ENCODE peak calls at places on chromosomes 4 and X, in six cellular contexts. N is HepG2, Z is AG04450, S is left lung, I is transverse colon, C is dorsolateral prefrontal cortex. B is an unnamed sample.

GRCh38 chr4:7202391-7202790 is 10.1 kb downstream of the SORCS2 start:
- DNase-seq in I (no peak), C (no peak), N (no peak), S (no peak), Z (no peak), B (no peak)

GRCh38 chrX:103513067-103513466 is 6.2 kb downstream of the RAB40A start:
- DNase-seq in Z (no peak), I (no peak), S (no peak), N (peak), C (no peak), B (no peak)

GRCh38 chrX:24027985-24028384 is 999 bp upstream of the KLHL15 start:
- DNase-seq in S (no peak), I (no peak), N (no peak), Z (no peak), C (no peak), B (no peak)

GRCh38 chr4:156497486-156497885 is 474.1 kb downstream of the PDGFC start:
- DNase-seq in I (no peak), N (no peak), Z (no peak), S (no peak), C (no peak), B (no peak)

GRCh38 chr4:183142566-183143545 is 43.8 kb downstream of the WWC2 start:
- DNase-seq in S (no peak), I (peak), Z (no peak), N (no peak), C (no peak), B (no peak)

GRCh38 chrX:70454441-70455365 is 10.1 kb downstream of the DLG3 start:
- DNase-seq in Z (no peak), C (no peak), S (peak), N (peak), I (peak), B (no peak)

GRCh38 chrX:140503714-140504351 is 1.0 kb downstream of the SOX3 start:
- DNase-seq in N (no peak), C (no peak), Z (no peak), I (no peak), S (peak), B (no peak)

GRCh38 chrX:135505356-135505755 is 15.1 kb upstream of the INTS6L start:
- DNase-seq in Z (no peak), C (no peak), S (no peak), I (no peak), N (no peak), B (no peak)

GRCh38 chrX:24294619-24295018 is 19.2 kb downstream of the SUPT20HL2 start:
- DNase-seq in S (no peak), N (no peak), Z (no peak), C (no peak), I (peak), B (no peak)

GRCh38 chr4:78297075-78297815 is 240.1 kb downstream of the FRAS1 start:
- DNase-seq in Z (no peak), N (no peak), S (no peak), C (no peak), I (no peak), B (no peak)

GRCh38 chr4:40736910-40737309 is 12.8 kb upstream of the NSUN7 start:
- DNase-seq in I (no peak), N (peak), S (no peak), Z (no peak), C (no peak), B (no peak)

GRCh38 chr4:140095694-140096482 is 58.1 kb downstream of the MAML3 start:
- DNase-seq in N (no peak), C (no peak), Z (peak), S (no peak), I (peak), B (no peak)

GRCh38 chr4:127540497-127541026 is 92.2 kb upstream of the INTU start:
- DNase-seq in Z (no peak), I (no peak), N (no peak), C (no peak), S (no peak), B (no peak)

GRCh38 chrX:68666580-68666979 is 19.1 kb downstream of the STARD8 start:
- DNase-seq in C (no peak), I (no peak), N (no peak), S (no peak), Z (no peak), B (no peak)

GRCh38 chrX:16528620-16529019 is 121.3 kb upstream of the S100G start:
- DNase-seq in C (no peak), S (no peak), Z (no peak), I (no peak), N (no peak), B (no peak)

GRCh38 chr4:56650259-56651070 is 30.6 kb downstream of the HOPX start:
- DNase-seq in Z (no peak), S (no peak), N (no peak), I (no peak), C (no peak), B (no peak)

GRCh38 chr4:578451-579443 is 2.7 kb upstream of the TMEM271 start:
- DNase-seq in Z (no peak), N (no peak), I (no peak), C (no peak), S (peak), B (no peak)

GRCh38 chr4:138935-139334 is 14.6 kb downstream of the ZNF718 start:
- DNase-seq in I (no peak), Z (no peak), N (no peak), C (no peak), S (no peak), B (no peak)

GRCh38 chrX:136754641-136755040 is 26.1 kb downstream of the ARHGEF6 start:
- DNase-seq in S (no peak), N (no peak), I (no peak), C (no peak), Z (no peak), B (no peak)

GRCh38 chrX:23786268-23786815 is 3.4 kb downstream of the SAT1 start:
- DNase-seq in N (no peak), C (no peak), I (no peak), S (no peak), Z (no peak), B (no peak)

GRCh38 chrX:1385824-1386223 is 6.1 kb downstream of the SLC25A6 start:
- DNase-seq in Z (no peak), N (no peak), C (peak), I (no peak), S (peak), B (no peak)

GRCh38 chr4:169070895-169071218 is 60.8 kb upstream of the CBR4 start:
- DNase-seq in Z (no peak), I (peak), S (no peak), N (peak), C (no peak), B (no peak)

GRCh38 chr4:101790521-101791188 is at the start of gene BANK1:
- DNase-seq in I (peak), N (peak), S (peak), Z (no peak), C (no peak), B (no peak)

GRCh38 chrX:48911407-48912182 is at the start of gene SLC35A2:
- DNase-seq in I (peak), C (peak), N (peak), S (peak), Z (no peak), B (no peak)

GRCh38 chrX:150365953-150366911 is 3.1 kb downstream of the MAMLD1 start:
- DNase-seq in N (no peak), I (peak), Z (no peak), C (no peak), S (peak), B (no peak)

GRCh38 chrX:25659317-25659716 is 478.8 kb upstream of the MAGEB18 start:
- DNase-seq in S (no peak), I (no peak), N (no peak), C (no peak), Z (no peak), B (no peak)

GRCh38 chr4:8915201-8916200 is 43.9 kb upstream of the HMX1 start:
- DNase-seq in Z (no peak), I (no peak), S (peak), N (no peak), C (peak), B (no peak)

GRCh38 chr4:86950835-86951525 is 16.2 kb downstream of the AFF1 start:
- DNase-seq in S (no peak), C (no peak), I (no peak), Z (no peak), N (no peak), B (no peak)

GRCh38 chrX:13000311-13000811 is 25.5 kb downstream of the TMSB4X start:
- DNase-seq in C (no peak), I (no peak), S (no peak), Z (no peak), N (no peak), B (no peak)

GRCh38 chr4:138643827-138644226 is 371.8 kb upstream of the NOCT start:
- DNase-seq in Z (no peak), C (no peak), N (no peak), I (no peak), S (no peak), B (no peak)

GRCh38 chrX:17814557-17814956 is 46.5 kb downstream of the RAI2 start:
- DNase-seq in I (no peak), Z (no peak), S (no peak), C (no peak), N (no peak), B (no peak)

GRCh38 chr4:115119804-115120352 is 6.5 kb upstream of the NDST4 start:
- DNase-seq in C (no peak), Z (no peak), N (no peak), S (no peak), I (no peak), B (no peak)

GRCh38 chr4:174292473-174292872 is 8.8 kb downstream of the CEP44 start:
- DNase-seq in N (no peak), I (no peak), C (no peak), S (no peak), Z (no peak), B (no peak)

GRCh38 chr4:128287159-128287870 is at the start of gene PGRMC2:
- DNase-seq in I (peak), Z (no peak), N (no peak), S (peak), C (no peak), B (no peak)

GRCh38 chrX:19535481-19535880 is 20.2 kb upstream of the MAP3K15 start:
- DNase-seq in S (no peak), Z (no peak), I (no peak), N (peak), C (no peak), B (no peak)

GRCh38 chr4:94127707-94128328 is 79.8 kb upstream of the SMARCAD1 start:
- DNase-seq in I (no peak), C (no peak), S (no peak), N (peak), Z (peak), B (peak)

GRCh38 chr4:124515591-124515990 is 196.9 kb downstream of the ANKRD50 start:
- DNase-seq in I (no peak), S (no peak), C (no peak), Z (no peak), N (no peak), B (no peak)

GRCh38 chrX:8743126-8743732 is 11.3 kb upstream of the ANOS1 start:
- DNase-seq in I (peak), Z (no peak), C (no peak), S (peak), N (peak), B (no peak)

GRCh38 chrX:848366-848765 is 217.8 kb downstream of the SHOX start:
- DNase-seq in Z (no peak), S (no peak), N (no peak), C (no peak), I (no peak), B (no peak)

GRCh38 chr4:120071192-120071795 is 4.6 kb upstream of the MAD2L1 start:
- DNase-seq in Z (no peak), I (peak), N (peak), S (no peak), C (no peak), B (no peak)
- TF ChIP-seq CTCF in Z (peak), I (peak), N (peak), S (peak), C (peak), B (peak)

GRCh38 chr4:15809058-15809457 is 30.9 kb downstream of the CD38 start:
- DNase-seq in I (no peak), Z (no peak), N (no peak), C (no peak), S (no peak), B (no peak)
- H3K4me3 ChIP-seq in I (no peak), Z (no peak), N (no peak), C (no peak), S (no peak), B (no peak)

DNA sequence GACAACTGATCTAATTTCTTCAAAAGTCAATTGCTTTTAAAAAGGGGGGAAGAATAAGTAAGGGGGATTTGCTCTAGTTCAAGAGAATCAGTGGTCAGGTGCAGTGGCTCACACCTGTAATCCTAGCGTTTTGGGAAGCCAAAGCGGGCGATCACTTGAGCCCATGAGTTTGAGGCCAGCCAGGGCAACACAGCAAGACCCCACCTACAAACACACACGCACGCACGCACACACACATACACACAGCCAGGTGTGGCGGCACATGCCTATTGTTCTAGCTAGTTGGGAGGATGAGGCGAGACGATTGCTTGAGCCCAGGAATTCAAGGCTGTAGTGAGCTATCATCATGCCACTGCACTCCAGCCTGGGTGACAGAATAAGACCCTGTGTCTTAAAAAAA is 9.6 kb downstream of the GRSF1 start:
- DNase-seq in I (no peak), Z (no peak), C (no peak), S (no peak), N (no peak), B (no peak)
- TF ChIP-seq CTCF in I (no peak), Z (no peak), C (no peak), S (no peak), N (no peak), B (no peak)

DNA sequence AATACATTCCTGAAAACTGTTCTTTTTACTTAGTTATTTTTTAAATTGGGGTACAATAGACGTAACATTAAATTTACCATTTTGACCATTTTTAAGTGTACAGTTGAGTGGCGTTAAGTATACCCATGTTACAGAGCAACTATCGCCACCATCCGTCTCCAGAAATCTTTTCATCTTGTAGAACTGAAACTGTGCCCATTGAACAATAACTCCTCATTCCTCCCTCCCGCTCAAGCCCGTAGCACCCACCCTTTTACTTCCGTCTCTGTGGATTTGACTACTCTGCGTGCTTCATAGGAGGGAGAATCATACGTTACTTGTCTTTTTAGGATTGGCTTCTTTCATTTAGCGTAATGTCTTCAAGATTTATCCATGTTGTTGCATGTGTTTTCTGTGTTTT is 55.3 kb downstream of the TMEM131L start:
- DNase-seq in C (no peak), I (no peak), S (no peak), N (no peak), Z (no peak), B (no peak)
- H3K4me3 ChIP-seq in C (no peak), I (no peak), S (no peak), N (no peak), Z (no peak), B (no peak)

DNA sequence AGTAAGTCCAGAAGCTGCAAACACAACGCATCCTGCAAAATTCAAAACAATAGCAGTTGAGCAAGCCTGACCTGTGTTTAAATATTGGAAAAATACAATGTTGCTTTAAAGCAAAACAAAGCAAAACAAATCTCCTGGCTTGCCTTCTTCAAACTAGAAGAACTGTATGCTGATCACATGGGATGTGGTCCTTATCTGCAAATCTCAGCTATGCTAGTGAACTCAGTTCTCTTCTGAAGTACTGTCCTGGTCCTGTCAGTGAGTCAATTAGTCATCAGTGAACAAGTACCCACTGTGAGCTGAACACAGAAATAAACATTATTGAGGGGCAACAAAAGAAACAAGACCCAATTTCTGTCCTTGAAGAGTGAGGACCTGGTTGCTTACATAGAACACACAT is 522.5 kb downstream of the SMARCA1 start:
- DNase-seq in N (peak), S (no peak), I (no peak), Z (no peak), C (no peak), B (no peak)
- TF ChIP-seq CTCF in N (no peak), S (no peak), I (no peak), Z (no peak), C (no peak), B (no peak)

GRCh38 chrX:134470013-134470412 is 10.0 kb downstream of the HPRT1 start:
- DNase-seq in I (no peak), N (no peak), C (no peak), Z (no peak), S (no peak), B (no peak)

GRCh38 chrX:134472041-134472440 is 12.1 kb downstream of the HPRT1 start:
- DNase-seq in Z (no peak), N (no peak), S (no peak), C (no peak), I (no peak), B (no peak)

DNA sequence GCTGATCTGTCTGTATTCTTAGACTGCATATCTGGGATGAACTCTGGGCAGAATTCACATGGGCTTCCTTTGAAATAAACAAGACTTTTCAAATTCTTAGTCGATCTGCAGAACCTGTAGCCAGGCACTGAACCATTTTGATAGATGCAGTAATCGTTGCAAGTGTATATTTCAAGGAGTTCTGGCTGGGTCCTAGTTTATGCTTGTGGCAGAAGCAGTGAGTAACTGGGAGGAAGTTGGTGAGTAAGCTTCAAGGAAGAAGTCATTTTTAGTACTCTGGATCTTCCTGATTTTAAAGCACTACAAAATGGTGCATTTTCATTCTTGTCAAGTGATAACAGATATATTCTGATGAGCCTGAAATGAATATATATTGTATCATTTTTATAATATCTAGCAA is 9.5 kb downstream of the HPRT1 start:
- DNase-seq in I (no peak), N (no peak), C (no peak), S (no peak), Z (peak), B (no peak)
- H3K4me3 ChIP-seq in I (no peak), N (no peak), C (no peak), S (no peak), Z (no peak), B (no peak)

DNA sequence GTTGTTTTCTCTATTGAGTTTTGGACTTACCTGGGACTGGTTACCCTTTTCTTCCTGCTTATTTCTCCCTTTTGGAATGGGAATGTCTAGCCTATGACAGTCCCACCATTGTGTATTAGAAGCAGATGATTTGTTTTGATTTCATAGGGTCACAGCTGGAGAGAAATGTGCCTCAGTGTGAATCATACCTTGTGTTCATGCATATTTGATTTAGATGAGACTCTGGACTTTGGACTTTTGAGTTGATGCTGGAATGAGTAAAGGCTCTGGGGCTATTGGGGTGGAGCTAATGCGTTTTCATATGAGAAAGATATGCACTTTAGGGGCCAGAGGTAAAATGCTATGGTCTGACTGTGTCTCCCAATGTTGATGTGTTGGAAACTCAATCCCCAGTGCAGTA is 30.5 kb upstream of the TEX13C start:
- DNase-seq in Z (no peak), N (peak), S (no peak), C (no peak), I (no peak), B (peak)
- TF ChIP-seq CTCF in Z (no peak), N (no peak), S (no peak), C (no peak), I (no peak), B (no peak)

GRCh38 chr4:148441986-148442829 is at the start of gene NR3C2:
- DNase-seq in I (peak), N (peak), Z (peak), S (peak), C (peak), B (peak)
- H3K4me3 ChIP-seq in I (peak), N (peak), Z (peak), S (peak), C (peak), B (peak)

GRCh38 chr4:107380836-107381438 is 339.1 kb downstream of the PAPSS1 start:
- DNase-seq in I (no peak), C (no peak), N (no peak), S (peak), Z (no peak), B (no peak)
- TF ChIP-seq CTCF in I (no peak), C (no peak), N (no peak), S (no peak), Z (no peak), B (no peak)

DNA sequence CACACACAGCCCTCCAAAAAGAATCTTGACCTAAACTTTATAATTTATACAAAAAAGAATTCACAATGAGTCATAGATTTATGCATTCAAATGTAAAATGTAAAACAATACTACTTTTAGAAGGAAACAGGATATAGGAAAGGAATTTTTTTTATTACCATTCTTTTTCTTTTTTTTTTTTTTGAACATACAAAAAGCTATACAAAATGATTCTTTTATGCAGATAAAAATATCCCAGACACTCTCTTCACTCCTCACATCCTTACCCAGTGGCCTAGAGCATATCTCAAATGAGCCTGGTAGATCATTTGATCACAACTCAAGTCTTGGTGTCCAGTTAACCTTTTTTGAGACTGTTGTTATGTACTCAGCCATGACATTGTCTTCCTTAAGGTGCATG is 307.3 kb upstream of the KLF3 start:
- DNase-seq in N (no peak), C (no peak), Z (no peak), I (no peak), S (no peak), B (no peak)
- H3K4me3 ChIP-seq in N (no peak), C (no peak), Z (no peak), I (no peak), S (no peak), B (no peak)

B was measured in epithelial cell of proximal tubule.